ENCODE peak calls at places on chromosomes 13 and 19, in nine cellular contexts. One of them, this sample, is unnamed.

GRCh38 chr19:43694553-43694952 is 21.3 kb upstream of the IRGC start:
- DNase-seq in body of pancreas: no peak
- DNase-seq in cardiac muscle cell: no peak
- DNase-seq in KBM-7: no peak
- DNase-seq in germinal center: no peak
- DNase-seq in activated T-cell treated with anti-CD3 and anti-CD28 coated beads for 24 hours: no peak
- DNase-seq in fibroblast of mammary gland: no peak
- DNase-seq in NCI-H460: no peak
- DNase-seq in NCI-H510A: no peak
- DNase-seq in this sample: no peak

GRCh38 chr13:102800145-102801041 is 1.5 kb downstream of the BIVM start:
- DNase-seq in body of pancreas: peak
- DNase-seq in cardiac muscle cell: peak
- DNase-seq in KBM-7: peak
- DNase-seq in germinal center: peak
- DNase-seq in activated T-cell treated with anti-CD3 and anti-CD28 coated beads for 24 hours: peak
- DNase-seq in fibroblast of mammary gland: peak
- DNase-seq in NCI-H460: peak
- DNase-seq in NCI-H510A: peak
- DNase-seq in this sample: peak

GRCh38 chr13:106343831-106344230 is 191.6 kb downstream of the EFNB2 start:
- DNase-seq in body of pancreas: no peak
- DNase-seq in cardiac muscle cell: no peak
- DNase-seq in KBM-7: no peak
- DNase-seq in germinal center: no peak
- DNase-seq in activated T-cell treated with anti-CD3 and anti-CD28 coated beads for 24 hours: no peak
- DNase-seq in fibroblast of mammary gland: no peak
- DNase-seq in NCI-H460: no peak
- DNase-seq in NCI-H510A: no peak
- DNase-seq in this sample: no peak

GRCh38 chr13:89457977-89458376 is 1786.8 kb downstream of the SLITRK5 start:
- DNase-seq in body of pancreas: no peak
- DNase-seq in cardiac muscle cell: peak
- DNase-seq in KBM-7: no peak
- DNase-seq in germinal center: no peak
- DNase-seq in activated T-cell treated with anti-CD3 and anti-CD28 coated beads for 24 hours: no peak
- DNase-seq in fibroblast of mammary gland: peak
- DNase-seq in NCI-H460: no peak
- DNase-seq in NCI-H510A: no peak
- DNase-seq in this sample: no peak

GRCh38 chr13:72109863-72110262 is 242.9 kb upstream of the DACH1 start:
- DNase-seq in body of pancreas: no peak
- DNase-seq in cardiac muscle cell: no peak
- DNase-seq in KBM-7: no peak
- DNase-seq in germinal center: no peak
- DNase-seq in activated T-cell treated with anti-CD3 and anti-CD28 coated beads for 24 hours: no peak
- DNase-seq in fibroblast of mammary gland: no peak
- DNase-seq in NCI-H460: no peak
- DNase-seq in NCI-H510A: no peak
- DNase-seq in this sample: no peak

GRCh38 chr19:19081642-19082151 is 17.9 kb downstream of the SLC25A42 start:
- DNase-seq in body of pancreas: no peak
- DNase-seq in cardiac muscle cell: no peak
- DNase-seq in KBM-7: no peak
- DNase-seq in germinal center: no peak
- DNase-seq in activated T-cell treated with anti-CD3 and anti-CD28 coated beads for 24 hours: no peak
- DNase-seq in fibroblast of mammary gland: peak
- DNase-seq in NCI-H460: peak
- DNase-seq in NCI-H510A: no peak
- DNase-seq in this sample: no peak

GRCh38 chr19:10112037-10112751 is 701 bp downstream of the P2RY11 start:
- DNase-seq in body of pancreas: no peak
- DNase-seq in cardiac muscle cell: no peak
- DNase-seq in KBM-7: peak
- DNase-seq in germinal center: no peak
- DNase-seq in activated T-cell treated with anti-CD3 and anti-CD28 coated beads for 24 hours: peak
- DNase-seq in fibroblast of mammary gland: no peak
- DNase-seq in NCI-H460: no peak
- DNase-seq in NCI-H510A: no peak
- DNase-seq in this sample: no peak

GRCh38 chr13:47008318-47008717 is 111.5 kb upstream of the HTR2A start:
- DNase-seq in body of pancreas: no peak
- DNase-seq in cardiac muscle cell: no peak
- DNase-seq in KBM-7: no peak
- DNase-seq in germinal center: no peak
- DNase-seq in activated T-cell treated with anti-CD3 and anti-CD28 coated beads for 24 hours: no peak
- DNase-seq in fibroblast of mammary gland: no peak
- DNase-seq in NCI-H460: no peak
- DNase-seq in NCI-H510A: no peak
- DNase-seq in this sample: no peak

GRCh38 chr13:112803422-112803821 is 113.6 kb downstream of the ATP11A start:
- DNase-seq in body of pancreas: no peak
- DNase-seq in cardiac muscle cell: no peak
- DNase-seq in KBM-7: peak
- DNase-seq in germinal center: no peak
- DNase-seq in activated T-cell treated with anti-CD3 and anti-CD28 coated beads for 24 hours: no peak
- DNase-seq in fibroblast of mammary gland: no peak
- DNase-seq in NCI-H460: no peak
- DNase-seq in NCI-H510A: no peak
- DNase-seq in this sample: no peak

GRCh38 chr13:27971236-27971645 is 2.1 kb upstream of the CDX2 start:
- DNase-seq in body of pancreas: no peak
- DNase-seq in cardiac muscle cell: no peak
- DNase-seq in KBM-7: no peak
- DNase-seq in germinal center: no peak
- DNase-seq in activated T-cell treated with anti-CD3 and anti-CD28 coated beads for 24 hours: no peak
- DNase-seq in fibroblast of mammary gland: no peak
- DNase-seq in NCI-H460: no peak
- DNase-seq in NCI-H510A: no peak
- DNase-seq in this sample: no peak

GRCh38 chr19:54478677-54479266 is 5.7 kb upstream of the CDC42EP5 start:
- DNase-seq in body of pancreas: peak
- DNase-seq in cardiac muscle cell: peak
- DNase-seq in KBM-7: peak
- DNase-seq in germinal center: peak
- DNase-seq in activated T-cell treated with anti-CD3 and anti-CD28 coated beads for 24 hours: no peak
- DNase-seq in fibroblast of mammary gland: peak
- DNase-seq in NCI-H460: no peak
- DNase-seq in NCI-H510A: no peak
- DNase-seq in this sample: no peak

GRCh38 chr13:75399168-75399878 is 82.6 kb downstream of the TBC1D4 start:
- DNase-seq in body of pancreas: no peak
- DNase-seq in cardiac muscle cell: no peak
- DNase-seq in KBM-7: no peak
- DNase-seq in germinal center: no peak
- DNase-seq in activated T-cell treated with anti-CD3 and anti-CD28 coated beads for 24 hours: no peak
- DNase-seq in fibroblast of mammary gland: no peak
- DNase-seq in NCI-H460: no peak
- DNase-seq in NCI-H510A: no peak
- DNase-seq in this sample: no peak

GRCh38 chr13:113860579-113861432 is 3.1 kb downstream of the GAS6 start:
- DNase-seq in body of pancreas: peak
- DNase-seq in cardiac muscle cell: peak
- DNase-seq in KBM-7: no peak
- DNase-seq in germinal center: no peak
- DNase-seq in activated T-cell treated with anti-CD3 and anti-CD28 coated beads for 24 hours: no peak
- DNase-seq in fibroblast of mammary gland: no peak
- DNase-seq in NCI-H460: no peak
- DNase-seq in NCI-H510A: no peak
- DNase-seq in this sample: no peak

GRCh38 chr19:50658438-50659317 is 9.4 kb downstream of the C19orf81 start:
- DNase-seq in body of pancreas: peak
- DNase-seq in cardiac muscle cell: peak
- DNase-seq in KBM-7: no peak
- DNase-seq in germinal center: peak
- DNase-seq in activated T-cell treated with anti-CD3 and anti-CD28 coated beads for 24 hours: peak
- DNase-seq in fibroblast of mammary gland: peak
- DNase-seq in NCI-H460: peak
- DNase-seq in NCI-H510A: no peak
- DNase-seq in this sample: peak

GRCh38 chr13:21012211-21012610 is 49.2 kb downstream of the LATS2 start:
- DNase-seq in body of pancreas: no peak
- DNase-seq in cardiac muscle cell: no peak
- DNase-seq in KBM-7: no peak
- DNase-seq in germinal center: no peak
- DNase-seq in activated T-cell treated with anti-CD3 and anti-CD28 coated beads for 24 hours: no peak
- DNase-seq in fibroblast of mammary gland: no peak
- DNase-seq in NCI-H460: no peak
- DNase-seq in NCI-H510A: no peak
- DNase-seq in this sample: no peak

GRCh38 chr13:38713046-38713445 is 26.2 kb downstream of the FREM2 start:
- DNase-seq in body of pancreas: no peak
- DNase-seq in cardiac muscle cell: no peak
- DNase-seq in KBM-7: no peak
- DNase-seq in germinal center: no peak
- DNase-seq in activated T-cell treated with anti-CD3 and anti-CD28 coated beads for 24 hours: no peak
- DNase-seq in fibroblast of mammary gland: no peak
- DNase-seq in NCI-H460: no peak
- DNase-seq in NCI-H510A: no peak
- DNase-seq in this sample: no peak

GRCh38 chr13:105763851-105764250 is 771.6 kb downstream of the EFNB2 start:
- DNase-seq in body of pancreas: no peak
- DNase-seq in cardiac muscle cell: no peak
- DNase-seq in KBM-7: no peak
- DNase-seq in germinal center: no peak
- DNase-seq in activated T-cell treated with anti-CD3 and anti-CD28 coated beads for 24 hours: no peak
- DNase-seq in fibroblast of mammary gland: peak
- DNase-seq in NCI-H460: no peak
- DNase-seq in NCI-H510A: no peak
- DNase-seq in this sample: no peak

GRCh38 chr19:940591-941291 is 14.9 kb downstream of the ARID3A start:
- DNase-seq in body of pancreas: peak
- DNase-seq in cardiac muscle cell: no peak
- DNase-seq in KBM-7: no peak
- DNase-seq in germinal center: no peak
- DNase-seq in activated T-cell treated with anti-CD3 and anti-CD28 coated beads for 24 hours: peak
- DNase-seq in fibroblast of mammary gland: peak
- DNase-seq in NCI-H460: peak
- DNase-seq in NCI-H510A: no peak
- DNase-seq in this sample: peak

GRCh38 chr13:39263033-39263432 is 224.8 kb downstream of the NHLRC3 start:
- DNase-seq in body of pancreas: peak
- DNase-seq in cardiac muscle cell: peak
- DNase-seq in KBM-7: peak
- DNase-seq in germinal center: peak
- DNase-seq in activated T-cell treated with anti-CD3 and anti-CD28 coated beads for 24 hours: peak
- DNase-seq in fibroblast of mammary gland: peak
- DNase-seq in NCI-H460: peak
- DNase-seq in NCI-H510A: no peak
- DNase-seq in this sample: no peak

GRCh38 chr13:45278096-45278645 is 62.8 kb downstream of the TPT1 start:
- DNase-seq in body of pancreas: no peak
- DNase-seq in cardiac muscle cell: no peak
- DNase-seq in KBM-7: no peak
- DNase-seq in germinal center: no peak
- DNase-seq in activated T-cell treated with anti-CD3 and anti-CD28 coated beads for 24 hours: no peak
- DNase-seq in fibroblast of mammary gland: peak
- DNase-seq in NCI-H460: no peak
- DNase-seq in NCI-H510A: no peak
- DNase-seq in this sample: no peak

GRCh38 chr19:41217741-41218140 is 1.3 kb upstream of the AXL start:
- DNase-seq in body of pancreas: no peak
- DNase-seq in cardiac muscle cell: no peak
- DNase-seq in KBM-7: no peak
- DNase-seq in germinal center: no peak
- DNase-seq in activated T-cell treated with anti-CD3 and anti-CD28 coated beads for 24 hours: no peak
- DNase-seq in fibroblast of mammary gland: no peak
- DNase-seq in NCI-H460: no peak
- DNase-seq in NCI-H510A: no peak
- DNase-seq in this sample: no peak

This sample was measured in lung.